ENCODE peak calls at places on chromosomes 16 and 17, in five cellular contexts. One of them, this sample, is unnamed.

GRCh38 chr16:30720694-30721093 is 21.7 kb downstream of the SRCAP start:
- DNase-seq in stomach: no peak
- DNase-seq in tibial artery: no peak
- DNase-seq in mesendoderm: no peak
- DNase-seq in HL-60: no peak
- DNase-seq in this sample: no peak

GRCh38 chr16:28309811-28310311 is 17.5 kb downstream of the SBK1 start:
- DNase-seq in stomach: no peak
- DNase-seq in mesendoderm: no peak
- DNase-seq in tibial artery: no peak
- DNase-seq in HL-60: no peak
- DNase-seq in this sample: no peak

GRCh38 chr16:89335803-89336485 is 118.4 kb downstream of the ZNF778 start:
- DNase-seq in mesendoderm: no peak
- DNase-seq in tibial artery: no peak
- DNase-seq in HL-60: no peak
- DNase-seq in stomach: no peak
- DNase-seq in this sample: no peak

GRCh38 chr16:16146380-16147315 is 76.6 kb downstream of the ABCC6 start:
- DNase-seq in tibial artery: no peak
- DNase-seq in stomach: no peak
- DNase-seq in HL-60: no peak
- DNase-seq in mesendoderm: no peak
- DNase-seq in this sample: no peak

GRCh38 chr17:12591336-12591735 is 74.4 kb upstream of the MYOCD start:
- DNase-seq in mesendoderm: peak
- DNase-seq in HL-60: no peak
- DNase-seq in stomach: no peak
- DNase-seq in tibial artery: no peak
- DNase-seq in this sample: no peak

GRCh38 chr16:70695351-70696070 is 9.7 kb upstream of the MTSS2 start:
- DNase-seq in HL-60: peak
- DNase-seq in stomach: peak
- DNase-seq in tibial artery: no peak
- DNase-seq in mesendoderm: peak
- DNase-seq in this sample: peak

GRCh38 chr16:83574388-83574787 is 233.4 kb upstream of the HSBP1 start:
- DNase-seq in mesendoderm: peak
- DNase-seq in HL-60: no peak
- DNase-seq in stomach: no peak
- DNase-seq in tibial artery: no peak
- DNase-seq in this sample: no peak

GRCh38 chr17:48873212-48873611 is 19.4 kb upstream of the ATP5MC1 start:
- DNase-seq in tibial artery: no peak
- DNase-seq in HL-60: no peak
- DNase-seq in stomach: no peak
- DNase-seq in mesendoderm: peak
- DNase-seq in this sample: no peak

GRCh38 chr16:86515780-86516617 is 5.7 kb downstream of the FOXF1 start:
- DNase-seq in stomach: no peak
- DNase-seq in mesendoderm: peak
- DNase-seq in tibial artery: no peak
- DNase-seq in HL-60: no peak
- DNase-seq in this sample: no peak

GRCh38 chr17:17004251-17004996 is 32.5 kb upstream of the TNFRSF13B start:
- DNase-seq in tibial artery: no peak
- DNase-seq in mesendoderm: no peak
- DNase-seq in HL-60: no peak
- DNase-seq in stomach: no peak
- DNase-seq in this sample: no peak

GRCh38 chr17:4170639-4171280 is 27.8 kb downstream of the CYB5D2 start:
- DNase-seq in stomach: no peak
- DNase-seq in HL-60: no peak
- DNase-seq in mesendoderm: no peak
- DNase-seq in tibial artery: no peak
- DNase-seq in this sample: no peak

GRCh38 chr16:58348986-58349385 is 43.3 kb upstream of the GINS3 start:
- DNase-seq in mesendoderm: no peak
- DNase-seq in stomach: no peak
- DNase-seq in HL-60: no peak
- DNase-seq in tibial artery: no peak
- DNase-seq in this sample: no peak

GRCh38 chr16:58346831-58347371 is 45.4 kb upstream of the GINS3 start:
- DNase-seq in tibial artery: no peak
- DNase-seq in mesendoderm: no peak
- DNase-seq in stomach: no peak
- DNase-seq in HL-60: no peak
- DNase-seq in this sample: no peak

DNA sequence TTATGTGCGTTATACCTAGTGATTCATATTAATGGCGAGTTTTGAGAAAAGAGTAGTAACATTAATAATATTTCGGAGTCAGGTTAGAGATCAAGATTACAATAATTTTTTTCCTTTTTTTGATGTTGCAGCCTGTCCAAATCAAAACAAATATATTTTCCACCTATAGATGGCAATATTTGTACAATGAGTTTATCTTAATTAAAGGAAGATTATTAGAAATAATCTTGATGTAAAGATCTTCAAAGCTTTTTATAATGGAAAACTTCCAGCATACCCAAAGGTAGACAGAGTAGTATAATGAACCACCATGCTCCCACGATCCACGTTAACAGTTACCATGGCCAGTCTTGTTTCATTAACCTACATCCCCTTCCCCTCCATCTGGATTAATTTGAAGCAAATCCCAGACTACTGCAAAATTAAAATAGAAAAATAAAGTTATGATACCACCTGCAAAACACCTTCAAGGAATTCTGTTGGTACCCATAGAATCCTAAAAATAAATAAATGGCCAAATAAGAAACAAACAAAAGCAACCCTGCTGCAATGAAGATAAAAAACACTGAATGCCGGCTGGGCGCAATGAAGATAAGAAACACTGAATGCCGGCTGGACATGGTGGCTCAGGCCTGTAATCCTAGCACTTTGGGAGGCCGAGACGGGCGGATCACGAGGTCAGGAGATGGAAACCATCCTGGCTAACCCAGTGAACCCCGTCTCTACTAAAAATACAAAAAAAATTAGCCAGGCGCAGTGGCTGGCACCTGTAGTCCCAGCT is 46.5 kb upstream of the GINS3 start:
- DNase-seq in stomach: no peak
- DNase-seq in HL-60: no peak
- DNase-seq in tibial artery: no peak
- DNase-seq in mesendoderm: no peak
- DNase-seq in this sample: no peak
- H3K4me3 ChIP-seq in stomach: no peak
- H3K4me3 ChIP-seq in HL-60: no peak
- H3K4me3 ChIP-seq in tibial artery: no peak
- H3K4me3 ChIP-seq in mesendoderm: no peak
- H3K4me3 ChIP-seq in this sample: no peak

DNA sequence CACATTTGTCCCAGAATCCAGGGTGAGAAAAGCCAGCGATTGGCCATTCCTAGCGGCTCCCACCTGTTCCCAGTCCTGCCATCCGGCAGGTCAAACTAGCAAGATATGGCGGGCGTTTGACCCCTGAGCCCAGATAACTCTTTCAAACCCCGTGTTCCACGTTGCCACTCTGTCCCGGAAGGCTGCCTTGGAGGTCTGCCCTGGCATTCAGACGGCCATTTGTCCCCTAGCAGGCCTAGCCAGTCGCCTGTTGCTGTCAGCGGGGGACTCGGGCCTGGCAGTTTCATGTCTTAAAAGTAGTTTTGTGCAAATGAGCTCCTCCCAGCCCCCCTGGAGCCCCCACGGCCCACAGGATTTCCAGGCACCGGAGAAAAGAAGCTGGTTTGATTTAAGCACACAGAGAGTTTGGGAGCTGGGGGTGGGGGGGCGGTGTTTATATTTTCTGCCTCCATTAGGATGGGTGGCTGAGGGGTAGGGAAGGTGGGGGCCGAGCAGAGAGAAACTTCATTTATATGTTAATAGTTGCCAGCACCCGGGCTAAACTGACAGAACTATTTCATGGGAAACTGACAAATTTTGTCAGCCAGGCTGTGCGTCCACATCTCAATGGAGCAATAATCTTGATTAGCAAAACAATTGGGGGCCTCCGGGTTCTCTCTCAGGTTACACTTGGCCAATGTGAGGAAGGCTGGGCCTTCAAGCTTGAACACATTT is 240.9 kb upstream of the SALL1 start:
- DNase-seq in mesendoderm: peak
- DNase-seq in tibial artery: no peak
- DNase-seq in HL-60: no peak
- DNase-seq in stomach: no peak
- DNase-seq in this sample: no peak
- H3K4me3 ChIP-seq in mesendoderm: no peak
- H3K4me3 ChIP-seq in tibial artery: no peak
- H3K4me3 ChIP-seq in HL-60: no peak
- H3K4me3 ChIP-seq in stomach: no peak
- H3K4me3 ChIP-seq in this sample: no peak

DNA sequence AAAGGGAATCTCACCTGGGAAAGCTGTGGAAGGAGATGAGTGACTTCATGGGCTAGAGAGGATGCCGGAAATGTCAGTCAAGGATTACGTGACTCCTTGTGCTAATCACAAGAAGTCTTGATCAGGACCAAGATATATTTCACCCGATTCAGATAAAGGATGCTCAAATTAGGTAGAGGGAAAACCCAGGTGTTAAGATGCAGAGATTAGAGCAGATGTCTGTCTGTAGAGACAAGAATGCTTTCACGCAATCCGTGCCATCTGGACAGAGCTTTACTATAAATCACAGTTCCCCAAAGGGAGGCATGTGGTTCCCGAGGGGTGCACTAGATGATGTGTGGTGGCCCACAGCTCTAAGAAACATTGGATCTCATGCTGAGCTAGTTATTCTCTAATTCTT is 9.7 kb upstream of the MAP3K14 start:
- DNase-seq in mesendoderm: no peak
- DNase-seq in tibial artery: no peak
- DNase-seq in HL-60: no peak
- DNase-seq in stomach: peak
- DNase-seq in this sample: no peak
- H3K4me3 ChIP-seq in mesendoderm: no peak
- H3K4me3 ChIP-seq in tibial artery: no peak
- H3K4me3 ChIP-seq in HL-60: no peak
- H3K4me3 ChIP-seq in stomach: no peak
- H3K4me3 ChIP-seq in this sample: no peak

DNA sequence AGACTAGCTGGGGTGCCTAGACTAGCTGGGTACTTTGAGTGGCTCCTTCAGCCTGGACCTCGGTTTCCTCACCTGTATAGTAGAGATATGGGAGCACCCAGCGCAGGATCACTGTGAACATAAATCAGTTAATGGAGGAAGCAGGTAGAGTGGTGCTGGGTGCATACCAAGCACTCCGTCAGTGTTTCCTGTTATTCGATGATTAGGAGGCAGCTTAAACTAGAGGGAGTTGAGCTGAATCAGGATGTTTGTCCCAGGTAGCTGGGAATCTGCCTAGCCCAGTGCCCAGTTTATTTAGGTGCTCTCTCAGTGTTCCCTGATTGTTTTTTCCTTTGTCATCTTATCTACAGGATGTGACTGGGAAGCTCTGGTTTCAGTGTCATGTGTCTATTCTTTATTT is 8.4 kb upstream of the TMEM235 start:
- DNase-seq in tibial artery: no peak
- DNase-seq in HL-60: no peak
- DNase-seq in stomach: no peak
- DNase-seq in mesendoderm: no peak
- DNase-seq in this sample: no peak
- H3K4me3 ChIP-seq in tibial artery: no peak
- H3K4me3 ChIP-seq in HL-60: no peak
- H3K4me3 ChIP-seq in stomach: no peak
- H3K4me3 ChIP-seq in mesendoderm: no peak
- H3K4me3 ChIP-seq in this sample: no peak

This sample was measured in lung.